ENCODE peak calls at places on chromosomes 3 and 15, in ten cellular contexts. One of them, this sample, is unnamed.

GRCh38 chr3:38404286-38404685 is 49.4 kb upstream of the ACVR2B start:
- DNase-seq in HEK293T: no peak
- DNase-seq in KBM-7: no peak
- DNase-seq in MCF 10A: peak
- DNase-seq in fibroblast of the conjunctiva: peak
- DNase-seq in head of caudate nucleus: no peak
- DNase-seq in colonic mucosa: peak
- DNase-seq in HFFc6: peak
- DNase-seq in gastrocnemius medialis: peak
- DNase-seq in activated T-cell treated with anti-CD3 and anti-CD28 coated beads for 4 hours: no peak
- DNase-seq in this sample: no peak

GRCh38 chr3:87088984-87089841 is 98.3 kb upstream of the VGLL3 start:
- DNase-seq in activated T-cell treated with anti-CD3 and anti-CD28 coated beads for 4 hours: no peak
- DNase-seq in colonic mucosa: peak
- DNase-seq in KBM-7: no peak
- DNase-seq in head of caudate nucleus: peak
- DNase-seq in fibroblast of the conjunctiva: peak
- DNase-seq in MCF 10A: no peak
- DNase-seq in HEK293T: no peak
- DNase-seq in HFFc6: peak
- DNase-seq in gastrocnemius medialis: peak
- DNase-seq in this sample: peak

GRCh38 chr3:7546219-7546618 is 685.3 kb downstream of the GRM7 start:
- DNase-seq in activated T-cell treated with anti-CD3 and anti-CD28 coated beads for 4 hours: no peak
- DNase-seq in HFFc6: no peak
- DNase-seq in head of caudate nucleus: no peak
- DNase-seq in colonic mucosa: no peak
- DNase-seq in MCF 10A: peak
- DNase-seq in KBM-7: peak
- DNase-seq in fibroblast of the conjunctiva: peak
- DNase-seq in HEK293T: no peak
- DNase-seq in gastrocnemius medialis: no peak
- DNase-seq in this sample: no peak

GRCh38 chr3:14561051-14561634 is 21.0 kb upstream of the GRIP2 start:
- DNase-seq in HFFc6: peak
- DNase-seq in fibroblast of the conjunctiva: peak
- DNase-seq in head of caudate nucleus: no peak
- DNase-seq in activated T-cell treated with anti-CD3 and anti-CD28 coated beads for 4 hours: no peak
- DNase-seq in colonic mucosa: no peak
- DNase-seq in KBM-7: no peak
- DNase-seq in gastrocnemius medialis: no peak
- DNase-seq in HEK293T: no peak
- DNase-seq in MCF 10A: peak
- DNase-seq in this sample: no peak

GRCh38 chr3:49415931-49416601 is 3.8 kb downstream of the TCTA start:
- DNase-seq in colonic mucosa: no peak
- DNase-seq in KBM-7: peak
- DNase-seq in HEK293T: no peak
- DNase-seq in MCF 10A: no peak
- DNase-seq in fibroblast of the conjunctiva: no peak
- DNase-seq in gastrocnemius medialis: no peak
- DNase-seq in head of caudate nucleus: no peak
- DNase-seq in activated T-cell treated with anti-CD3 and anti-CD28 coated beads for 4 hours: peak
- DNase-seq in HFFc6: no peak
- DNase-seq in this sample: no peak

GRCh38 chr15:70101459-70102113 is 3.9 kb upstream of the TLE3 start:
- DNase-seq in HFFc6: peak
- DNase-seq in head of caudate nucleus: no peak
- DNase-seq in fibroblast of the conjunctiva: peak
- DNase-seq in gastrocnemius medialis: peak
- DNase-seq in activated T-cell treated with anti-CD3 and anti-CD28 coated beads for 4 hours: no peak
- DNase-seq in colonic mucosa: peak
- DNase-seq in MCF 10A: peak
- DNase-seq in KBM-7: peak
- DNase-seq in HEK293T: peak
- DNase-seq in this sample: no peak

GRCh38 chr3:63960048-63960711 is 48.0 kb upstream of the SCAANT1 start:
- DNase-seq in colonic mucosa: peak
- DNase-seq in head of caudate nucleus: no peak
- DNase-seq in HEK293T: peak
- DNase-seq in gastrocnemius medialis: peak
- DNase-seq in activated T-cell treated with anti-CD3 and anti-CD28 coated beads for 4 hours: no peak
- DNase-seq in KBM-7: peak
- DNase-seq in MCF 10A: peak
- DNase-seq in fibroblast of the conjunctiva: peak
- DNase-seq in HFFc6: peak
- DNase-seq in this sample: no peak

GRCh38 chr3:13143381-13144004 is 70.3 kb upstream of the IQSEC1 start:
- DNase-seq in colonic mucosa: no peak
- DNase-seq in activated T-cell treated with anti-CD3 and anti-CD28 coated beads for 4 hours: no peak
- DNase-seq in KBM-7: no peak
- DNase-seq in HFFc6: no peak
- DNase-seq in HEK293T: no peak
- DNase-seq in head of caudate nucleus: no peak
- DNase-seq in gastrocnemius medialis: peak
- DNase-seq in fibroblast of the conjunctiva: no peak
- DNase-seq in MCF 10A: no peak
- DNase-seq in this sample: no peak

GRCh38 chr3:22951910-22952309 is 251.2 kb upstream of the UBE2E2 start:
- DNase-seq in MCF 10A: no peak
- DNase-seq in HFFc6: no peak
- DNase-seq in HEK293T: no peak
- DNase-seq in activated T-cell treated with anti-CD3 and anti-CD28 coated beads for 4 hours: no peak
- DNase-seq in gastrocnemius medialis: no peak
- DNase-seq in fibroblast of the conjunctiva: no peak
- DNase-seq in colonic mucosa: no peak
- DNase-seq in KBM-7: no peak
- DNase-seq in head of caudate nucleus: no peak
- DNase-seq in this sample: no peak

This sample was measured in posterior cingulate gyrus.